ENCODE peak calls at places on chromosomes 2 and 18, in four cellular contexts. K is ovary, C is pancreas, A is tibial artery. J is an unnamed sample.

GRCh38 chr2:236552586-236552985 is 17.0 kb upstream of the ACKR3 start:
- DNase-seq in C (no peak), A (no peak), K (no peak), J (no peak)

GRCh38 chr2:233690444-233690843 is 2.2 kb upstream of the UGT1A6 start:
- DNase-seq in A (no peak), K (no peak), C (no peak), J (no peak)

GRCh38 chr2:158366342-158366741 is 90.2 kb downstream of the CCDC148 start:
- DNase-seq in K (no peak), C (no peak), A (no peak), J (no peak)

GRCh38 chr2:222878877-222879601 is 18.2 kb downstream of the ACSL3 start:
- DNase-seq in K (no peak), C (no peak), A (no peak), J (no peak)

GRCh38 chr2:85642725-85643124 is 25.3 kb downstream of the SFTPB start:
- DNase-seq in A (no peak), C (no peak), K (no peak), J (no peak)

GRCh38 chr18:471701-472100 is 28.8 kb downstream of the COLEC12 start:
- DNase-seq in K (no peak), C (no peak), A (no peak), J (no peak)

GRCh38 chr2:231133365-231134114 is 8.7 kb upstream of the HTR2B start:
- DNase-seq in C (no peak), K (no peak), A (no peak), J (no peak)

GRCh38 chr18:48161911-48162698 is 231.6 kb upstream of the SMAD2 start:
- DNase-seq in A (no peak), C (peak; percentile 92), K (no peak), J (peak; percentile 0)

GRCh38 chr18:22831441-22831904 is 101.7 kb upstream of the RBBP8 start:
- DNase-seq in C (no peak), K (no peak), A (no peak), J (no peak)

GRCh38 chr2:24489942-24490673 is 946 bp upstream of the NCOA1 start:
- DNase-seq in K (peak; percentile 30), C (no peak), A (no peak), J (no peak)

GRCh38 chr2:162022290-162022945 is 51.6 kb downstream of the DPP4 start:
- DNase-seq in K (no peak), C (no peak), A (no peak), J (no peak)

GRCh38 chr2:7013761-7014160 is 96.5 kb downstream of the RNF144A start:
- DNase-seq in A (no peak), K (no peak), C (no peak), J (no peak)

GRCh38 chr2:119494163-119494790 is 30.0 kb downstream of the SCTR start:
- DNase-seq in A (peak; percentile 49), C (no peak), K (no peak), J (no peak)

GRCh38 chr2:175690113-175690716 is 311.9 kb downstream of the LNPK start:
- DNase-seq in K (no peak), A (no peak), C (no peak), J (no peak)

GRCh38 chr2:71852141-71852711 is 295.4 kb downstream of the CYP26B1 start:
- DNase-seq in C (no peak), K (no peak), A (no peak), J (no peak)

GRCh38 chr18:50982802-50983179 is 15.0 kb downstream of the ELAC1 start:
- DNase-seq in C (no peak), K (no peak), A (no peak), J (no peak)

GRCh38 chr18:44117821-44118220 is 562.9 kb upstream of the SETBP1 start:
- DNase-seq in K (no peak), C (no peak), A (no peak), J (no peak)

GRCh38 chr2:71511776-71512175 is 58.4 kb downstream of the DYSF start:
- DNase-seq in A (no peak), C (no peak), K (no peak), J (no peak)

GRCh38 chr2:84846732-84847131 is 34.2 kb downstream of the TRABD2A start:
- DNase-seq in A (no peak), K (no peak), C (no peak), J (no peak)

GRCh38 chr2:236960516-236960915 is 125.2 kb upstream of the COPS8 start:
- DNase-seq in K (no peak), A (no peak), C (no peak), J (no peak)

GRCh38 chr2:178761759-178762371 is 45.4 kb downstream of the TTN start:
- DNase-seq in K (no peak), A (no peak), C (no peak), J (no peak)

GRCh38 chr18:11972371-11973174 is 8.7 kb upstream of the IMPA2 start:
- DNase-seq in C (no peak), K (no peak), A (no peak), J (no peak)

GRCh38 chr18:5630766-5631413 is 87.1 kb upstream of the EPB41L3 start:
- DNase-seq in A (no peak), C (no peak), K (peak; percentile 10), J (no peak)

GRCh38 chr18:71189581-71189980 is 900.7 kb downstream of the SOCS6 start:
- DNase-seq in C (no peak), A (no peak), K (no peak), J (no peak)

GRCh38 chr2:115160523-115161521 is 718.4 kb downstream of the DPP10 start:
- DNase-seq in K (no peak), A (no peak), C (peak; percentile 79), J (no peak)

GRCh38 chr2:96528680-96529375 is 7.7 kb upstream of the ARID5A start:
- DNase-seq in A (peak; percentile 87), K (no peak), C (no peak), J (no peak)

GRCh38 chr18:79169958-79170555 is 100.9 kb downstream of the ATP9B start:
- DNase-seq in C (no peak), K (no peak), A (no peak), J (no peak)

GRCh38 chr18:61679836-61680235 is 213.0 kb downstream of the RNF152 start:
- DNase-seq in K (no peak), A (no peak), C (no peak), J (no peak)

GRCh38 chr2:218796691-218797090 is 14.7 kb downstream of the CYP27A1 start:
- DNase-seq in A (no peak), K (no peak), C (no peak), J (no peak)

GRCh38 chr18:8744656-8745055 is 39.3 kb downstream of the MTCL1 start:
- DNase-seq in A (no peak), C (no peak), K (no peak), J (no peak)

DNA sequence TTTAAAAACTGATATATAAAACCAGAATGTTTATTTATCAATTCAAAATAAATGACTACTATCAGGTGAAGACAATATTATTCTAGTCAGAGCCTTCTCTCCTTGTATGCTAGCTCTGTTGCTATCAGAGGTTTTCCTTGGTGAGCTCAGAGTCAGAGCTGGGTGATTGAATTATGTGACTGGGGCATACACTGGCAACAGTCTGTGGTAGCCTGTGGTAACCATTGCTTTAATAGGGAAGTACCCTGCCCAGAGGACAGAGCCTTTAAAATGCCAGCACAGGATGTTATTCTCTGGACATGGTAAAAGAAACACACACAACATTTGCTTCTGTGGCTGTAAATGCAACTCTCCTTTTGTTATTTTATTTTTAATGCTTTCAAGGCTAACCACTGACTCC is 124.7 kb downstream of the PPP1R1C start:
- DNase-seq in C (no peak), K (no peak), A (no peak), J (no peak)
- TF ChIP-seq CTCF in C (no peak), K (no peak), A (no peak), J (no peak)

GRCh38 chr18:77359561-77360314 is 110.1 kb downstream of the GALR1 start:
- DNase-seq in K (no peak), A (no peak), C (no peak), J (no peak)
- TF ChIP-seq CTCF in K (no peak), A (no peak), C (no peak), J (no peak)

DNA sequence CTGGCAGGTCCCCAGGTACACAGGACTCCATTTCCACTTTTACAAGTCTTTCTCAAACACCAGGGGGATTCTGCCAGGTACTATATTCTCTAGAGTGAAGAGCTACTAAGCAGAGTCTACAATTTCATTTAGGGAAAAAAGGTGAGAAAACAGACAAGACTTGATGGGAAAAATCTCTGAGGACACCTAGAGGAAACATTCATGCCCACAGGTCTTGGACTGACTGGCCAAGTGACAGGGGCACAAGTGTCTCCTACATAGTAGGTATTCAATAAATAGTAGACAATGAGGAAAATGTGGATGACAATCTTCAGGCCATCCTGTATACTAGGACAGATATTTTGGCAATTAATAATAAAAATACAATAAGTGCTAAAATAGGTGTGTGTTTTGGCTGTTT is 228.6 kb downstream of the CLIP4 start:
- DNase-seq in C (no peak), A (no peak), K (no peak), J (no peak)
- TF ChIP-seq CTCF in C (no peak), A (no peak), K (no peak), J (no peak)

DNA sequence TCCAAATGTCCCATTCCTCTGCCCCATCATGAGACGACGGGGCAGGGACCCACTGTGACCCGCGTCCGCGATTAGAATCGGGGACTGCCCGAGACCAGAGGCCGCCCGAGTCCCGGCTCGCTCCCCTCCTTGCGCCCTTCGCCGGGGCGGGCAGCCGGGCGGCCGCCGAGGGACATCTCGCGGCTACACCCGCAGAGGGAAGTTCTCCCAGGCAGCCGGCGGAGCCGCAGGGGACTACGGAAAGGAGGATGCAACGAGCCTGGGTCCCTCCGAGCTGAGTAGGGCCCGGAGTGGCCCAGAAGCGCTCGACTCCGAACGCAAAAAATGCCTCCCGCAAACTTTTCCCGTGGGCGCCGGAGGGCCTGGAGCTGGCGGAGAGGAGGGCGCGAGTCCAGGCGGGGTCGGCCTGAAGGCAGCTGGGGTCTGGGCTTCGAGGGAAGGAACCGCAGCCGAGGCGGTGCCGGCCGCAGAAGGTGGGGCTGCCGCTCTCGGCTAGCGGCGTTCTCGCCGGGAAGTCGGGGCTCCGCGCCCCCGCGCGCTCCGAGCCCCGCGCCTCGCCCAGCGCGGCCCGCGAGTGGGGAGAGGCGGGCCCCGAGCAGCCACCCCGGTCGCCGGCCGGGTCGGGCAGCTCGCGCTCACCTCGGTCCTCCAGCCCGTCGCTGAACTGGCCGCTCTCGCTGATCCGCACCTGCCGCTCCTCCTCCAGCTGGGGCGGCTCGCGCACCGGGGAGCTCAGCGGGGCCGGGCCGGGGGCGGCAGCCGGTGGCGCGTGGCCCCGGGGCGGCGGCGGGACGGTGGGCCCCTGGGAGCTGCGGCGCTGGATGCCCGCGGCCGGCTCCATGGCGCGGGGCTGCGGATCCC is 475 bp downstream of the TMEM163 start:
- DNase-seq in A (no peak), K (peak; percentile 36), C (peak; percentile 80), J (peak; percentile 69)
- TF ChIP-seq CTCF in A (no peak), K (no peak), C (no peak), J (no peak)

GRCh38 chr2:152443771-152444170 is 108.8 kb downstream of the FMNL2 start:
- DNase-seq in A (no peak), K (no peak), C (no peak), J (no peak)

GRCh38 chr2:152440460-152440859 is 105.5 kb downstream of the FMNL2 start:
- DNase-seq in A (no peak), K (no peak), C (no peak), J (no peak)

GRCh38 chr2:152440049-152440448 is 105.1 kb downstream of the FMNL2 start:
- DNase-seq in A (no peak), C (no peak), K (no peak), J (no peak)

GRCh38 chr2:152444448-152444847 is 109.5 kb downstream of the FMNL2 start:
- DNase-seq in C (no peak), A (no peak), K (no peak), J (no peak)

DNA sequence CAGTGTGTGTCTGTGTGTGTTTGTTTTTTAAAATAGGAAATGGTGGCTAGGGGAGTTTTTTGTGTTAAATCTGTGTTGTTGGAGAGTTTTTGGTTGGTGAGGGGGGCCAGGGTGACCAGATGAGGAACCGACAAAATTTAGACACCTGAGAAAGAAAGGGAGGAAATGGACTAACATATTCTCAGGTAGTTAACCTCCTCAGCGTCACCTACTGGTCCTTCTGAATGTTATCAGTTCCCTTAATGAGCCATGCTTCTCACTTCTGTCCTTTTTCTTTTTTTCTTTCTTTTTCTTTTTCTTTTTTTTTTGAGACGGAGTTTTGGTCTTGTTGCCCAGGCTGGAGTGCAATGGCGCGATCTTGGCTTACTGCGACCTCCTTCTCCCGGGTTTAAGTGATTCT is 107.0 kb downstream of the FMNL2 start:
- DNase-seq in K (no peak), A (no peak), C (no peak), J (no peak)
- TF ChIP-seq CTCF in K (no peak), A (no peak), C (no peak), J (no peak)